ENCODE peak calls at places on chromosomes 16 and 17, in five cellular contexts. X is endodermal cell, U is sigmoid colon, B is transverse colon, E is foreskin fibroblast. K is an unnamed sample.

GRCh38 chr17:39618956-39619785 is 7.6 kb upstream of the PPP1R1B start:
- DNase-seq in X (no peak), U (no peak), B (no peak), E (no peak), K (no peak)

GRCh38 chr16:67296422-67296821 is 17.1 kb downstream of the PLEKHG4 start:
- DNase-seq in X (no peak), U (no peak), B (no peak), E (peak), K (no peak)

GRCh38 chr17:78250891-78251772 is 19.7 kb downstream of the TMEM235 start:
- DNase-seq in X (peak), U (peak), B (peak), E (peak), K (peak)

GRCh38 chr17:78819402-78819801 is 21.2 kb downstream of the USP36 start:
- DNase-seq in X (no peak), U (no peak), B (no peak), E (no peak), K (no peak)

GRCh38 chr17:50627782-50628601 is 6.7 kb upstream of the ABCC3 start:
- DNase-seq in X (peak), U (no peak), B (peak), E (no peak), K (no peak)

GRCh38 chr17:47785538-47786123 is 36.0 kb downstream of the OSBPL7 start:
- DNase-seq in X (peak), U (no peak), B (no peak), E (no peak), K (peak)

GRCh38 chr16:71883849-71884638 is at the start of gene ZNF821:
- DNase-seq in X (peak), U (peak), B (peak), E (peak), K (peak)

GRCh38 chr16:75254359-75254837 is 3.0 kb upstream of the BCAR1 start:
- DNase-seq in X (peak), U (peak), B (peak), E (no peak), K (no peak)

GRCh38 chr16:87723224-87723619 is 42.6 kb downstream of the KLHDC4 start:
- DNase-seq in X (no peak), U (no peak), B (peak), E (peak), K (peak)

GRCh38 chr17:70503449-70503848 is 334.1 kb downstream of the KCNJ2 start:
- DNase-seq in X (no peak), U (no peak), B (no peak), E (no peak), K (no peak)

GRCh38 chr16:50368410-50369132 is at the start of gene BRD7:
- DNase-seq in X (peak), U (no peak), B (peak), E (peak), K (peak)

GRCh38 chr16:25256821-25257503 is 683 bp downstream of the ZKSCAN2 start:
- DNase-seq in X (peak), U (no peak), B (peak), E (no peak), K (no peak)

GRCh38 chr16:10831899-10832886 is 13.6 kb upstream of the TVP23A start:
- DNase-seq in X (no peak), U (no peak), B (no peak), E (no peak), K (peak)

DNA sequence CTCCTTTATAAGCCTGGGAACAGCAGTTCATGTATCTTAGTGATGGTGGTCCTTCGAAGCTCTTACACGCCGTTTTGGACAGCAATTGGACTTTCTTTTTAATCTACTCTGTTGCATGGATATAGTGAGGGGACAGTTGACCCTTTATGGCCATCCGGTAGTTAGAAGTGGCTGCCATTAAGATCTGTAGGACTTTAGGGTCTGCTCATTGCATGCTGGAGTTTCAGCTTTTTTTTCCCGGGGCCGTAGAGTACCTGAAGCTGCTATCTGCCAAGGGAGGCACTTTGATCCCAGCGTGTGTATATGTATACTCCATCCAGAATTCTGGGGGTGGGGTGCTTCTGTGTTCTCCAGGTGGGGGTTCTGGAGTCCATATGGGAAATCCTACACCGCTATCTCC is 1.2 kb downstream of the CYB5D1 start:
- DNase-seq in X (no peak), U (no peak), B (no peak), E (no peak), K (no peak)
- H3K4me3 ChIP-seq in X (peak), U (no peak), B (peak), E (peak), K (peak)

DNA sequence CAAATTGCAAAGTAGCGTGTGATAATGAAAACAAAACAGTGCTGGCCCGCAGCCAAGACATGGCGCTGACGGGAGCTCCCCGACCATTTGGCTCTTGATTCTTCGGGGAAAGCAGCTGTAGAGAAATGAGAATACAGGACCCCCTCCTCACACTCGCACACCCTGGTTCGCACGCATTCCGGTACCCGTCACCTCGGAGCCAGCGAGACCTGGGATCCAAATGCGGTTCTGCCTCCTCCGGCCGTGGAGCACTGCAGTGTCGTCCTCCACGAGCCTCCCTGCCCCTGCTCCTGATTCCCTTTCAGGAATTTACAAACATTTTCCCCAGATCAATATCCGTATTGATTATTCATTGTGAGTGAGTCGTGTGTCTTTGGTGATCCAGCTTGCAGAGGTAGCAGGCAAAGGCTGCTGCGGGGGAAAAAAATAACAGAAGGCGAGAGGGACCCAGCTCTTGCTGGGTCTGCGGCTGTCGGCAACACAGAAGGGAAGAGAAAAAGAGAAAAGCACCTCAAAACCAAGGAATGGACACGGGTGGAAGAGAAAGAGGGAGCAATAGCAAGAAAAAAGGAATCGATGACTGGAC is 184.1 kb upstream of the ZFHX3 start:
- DNase-seq in X (no peak), U (no peak), B (no peak), E (no peak), K (no peak)
- TF ChIP-seq CTCF in X (no peak), U (no peak), B (no peak), E (no peak), K (no peak)

GRCh38 chr17:499836-500543 is 147.4 kb upstream of the RPH3AL start:
- DNase-seq in X (no peak), U (no peak), B (no peak), E (no peak), K (peak)
- H3K4me3 ChIP-seq in X (no peak), U (no peak), B (no peak), E (no peak), K (no peak)

GRCh38 chr17:68057531-68057952 is 22.0 kb downstream of the KPNA2 start:
- DNase-seq in X (peak), U (no peak), B (peak), E (no peak), K (peak)
- TF ChIP-seq CTCF in X (peak), U (no peak), B (peak), E (peak), K (peak)

GRCh38 chr17:36485805-36486203 is 677 bp upstream of the ZNHIT3 start:
- DNase-seq in X (peak), U (no peak), B (no peak), E (no peak), K (peak)

GRCh38 chr17:36486204-36487194 is at the start of gene ZNHIT3:
- DNase-seq in X (peak), U (peak), B (peak), E (peak), K (peak)

GRCh38 chr17:36485027-36485426 is 1.5 kb upstream of the ZNHIT3 start:
- DNase-seq in X (no peak), U (no peak), B (no peak), E (no peak), K (no peak)

GRCh38 chr17:36481829-36482228 is 4.7 kb upstream of the ZNHIT3 start:
- DNase-seq in X (no peak), U (no peak), B (no peak), E (no peak), K (no peak)

DNA sequence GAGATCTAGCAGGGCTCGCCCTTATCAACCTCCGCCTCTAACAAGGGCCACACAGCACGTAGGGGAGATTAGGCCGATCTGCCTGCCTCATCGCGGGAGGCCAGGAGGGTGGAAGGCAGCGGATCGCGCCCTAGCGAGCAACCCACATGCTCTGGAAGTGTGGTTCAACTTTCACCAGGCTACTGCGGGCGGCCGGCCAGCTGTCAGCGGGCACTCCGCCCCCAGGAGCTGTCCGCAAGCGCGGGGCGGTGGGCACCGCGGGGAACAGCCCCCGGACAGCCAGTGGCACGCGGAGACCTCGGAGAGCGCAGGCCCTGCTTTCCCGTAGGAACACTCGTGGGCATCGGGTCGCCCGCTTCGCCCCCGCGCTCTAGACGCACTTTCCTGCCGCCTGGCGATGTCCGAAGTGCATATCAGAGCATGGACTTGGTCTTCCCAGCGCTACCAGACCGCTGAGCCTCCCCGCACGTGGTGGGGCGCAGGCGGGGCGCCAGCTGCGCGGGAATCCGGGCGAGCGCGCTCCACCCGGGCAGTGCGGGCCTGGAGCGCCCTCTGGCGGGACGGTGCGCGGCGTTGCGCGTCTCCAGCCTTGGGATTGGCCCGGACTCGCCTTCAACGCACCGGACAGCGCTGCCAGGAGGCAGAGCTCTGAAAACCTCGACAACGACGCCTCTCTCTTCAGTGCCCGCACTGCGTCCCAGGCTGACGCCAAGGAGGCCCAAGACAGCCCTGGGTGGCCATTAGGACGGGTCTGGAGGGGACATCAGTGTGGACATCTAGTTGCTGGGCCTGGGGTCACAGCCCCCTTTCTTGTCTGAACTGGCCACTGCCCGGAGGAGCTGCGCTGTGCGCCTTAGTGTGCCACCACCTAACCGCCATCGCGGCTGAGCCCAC is 3.6 kb upstream of the ZNHIT3 start:
- DNase-seq in X (peak), U (peak), B (peak), E (peak), K (peak)
- H3K4me3 ChIP-seq in X (peak), U (no peak), B (peak), E (peak), K (no peak)